ENCODE peak calls at places on chromosomes 2 and 18, in ten cellular contexts. V is stimulated activated CD4-positive, alpha-beta T cell treated with anti-CD3 and anti-CD28 coated beads, Interleukin-4, amount 100 ng/mL, for 1 hour; C is effector CD4-positive, alpha-beta T cell; U is AG04450; K is DMS153; G is fibroblast of the conjunctiva; I is NK-92 treated with Interleukin-12 subunit alpha and Interleukin-12 subunit beta, amount 100 ng/mL, for 24 hours; X is HuH-7.5; H is GM04504; Z is substantia nigra. E is an unnamed sample.

GRCh38 chr18:13494879-13495465 is 231.4 kb downstream of the FAM210A start:
- DNase-seq in I (no peak), X (no peak), Z (no peak), U (no peak), G (no peak), C (no peak), K (no peak), H (no peak), V (no peak), E (peak)

GRCh38 chr2:22253171-22253570 is 1129.4 kb downstream of the TDRD15 start:
- DNase-seq in U (no peak), H (no peak), V (no peak), G (no peak), I (no peak), C (no peak), K (no peak), X (no peak), Z (no peak), E (no peak)

GRCh38 chr2:5954509-5954908 is 262.3 kb downstream of the SOX11 start:
- DNase-seq in X (no peak), H (no peak), U (no peak), K (no peak), I (no peak), Z (no peak), C (no peak), G (no peak), V (no peak), E (no peak)

GRCh38 chr2:16037808-16038457 is 97.6 kb downstream of the MYCN start:
- DNase-seq in X (no peak), U (no peak), V (no peak), K (no peak), H (no peak), I (no peak), Z (no peak), C (no peak), G (no peak), E (no peak)

GRCh38 chr18:6624271-6624670 is 105.2 kb upstream of the ARHGAP28 start:
- DNase-seq in K (no peak), G (peak), C (no peak), Z (no peak), X (no peak), I (no peak), V (no peak), U (no peak), H (peak), E (no peak)

GRCh38 chr2:238025741-238026360 is 35.0 kb upstream of the SCLY start:
- DNase-seq in U (no peak), K (no peak), H (no peak), Z (no peak), X (no peak), C (no peak), G (no peak), I (no peak), V (no peak), E (no peak)

GRCh38 chr2:149100739-149101699 is 62.5 kb downstream of the LYPD6B start:
- DNase-seq in G (no peak), X (no peak), H (peak), K (no peak), I (no peak), Z (no peak), U (no peak), C (no peak), V (no peak), E (no peak)

GRCh38 chr2:214649440-214650205 is 159.9 kb downstream of the BARD1 start:
- DNase-seq in H (peak), Z (no peak), V (no peak), U (no peak), G (peak), X (no peak), C (no peak), I (no peak), K (no peak), E (no peak)

GRCh38 chr2:151827564-151828142 is 568 bp downstream of the ARL5A start:
- DNase-seq in G (no peak), Z (no peak), K (no peak), U (no peak), C (no peak), H (no peak), X (peak), I (peak), V (peak), E (peak)

GRCh38 chr2:134230885-134231284 is 23.0 kb upstream of the MGAT5 start:
- DNase-seq in V (no peak), C (no peak), I (no peak), G (no peak), X (no peak), U (no peak), Z (no peak), K (no peak), H (no peak), E (no peak)

GRCh38 chr2:137049518-137049917 is 284.2 kb downstream of the THSD7B start:
- DNase-seq in U (no peak), G (no peak), X (no peak), V (no peak), K (no peak), Z (no peak), C (no peak), H (no peak), I (no peak), E (no peak)

GRCh38 chr2:237320801-237321563 is 93.0 kb downstream of the COL6A3 start:
- DNase-seq in X (no peak), Z (no peak), I (no peak), K (no peak), C (no peak), V (no peak), H (no peak), U (no peak), G (no peak), E (peak)

GRCh38 chr2:142824756-142825155 is 52.7 kb upstream of the KYNU start:
- DNase-seq in Z (no peak), U (no peak), X (no peak), K (no peak), V (no peak), I (no peak), C (no peak), H (no peak), G (no peak), E (no peak)

GRCh38 chr2:10634495-10634894 is 55.3 kb downstream of the NOL10 start:
- DNase-seq in X (no peak), V (no peak), Z (no peak), K (no peak), I (no peak), H (no peak), C (no peak), U (no peak), G (no peak), E (no peak)

GRCh38 chr18:74797577-74798151 is 200.0 kb downstream of the ZNF407 start:
- DNase-seq in Z (no peak), I (no peak), C (no peak), V (no peak), X (no peak), U (no peak), K (no peak), G (no peak), H (no peak), E (no peak)

GRCh38 chr18:74489631-74490030 is 6.5 kb upstream of the CNDP2 start:
- DNase-seq in I (no peak), X (no peak), G (no peak), C (no peak), H (no peak), Z (no peak), K (no peak), U (peak), V (no peak), E (no peak)

GRCh38 chr2:176146101-176146500 is 5.2 kb upstream of the HOXD4 start:
- DNase-seq in I (no peak), H (no peak), U (no peak), Z (no peak), G (no peak), V (no peak), K (no peak), X (no peak), C (no peak), E (no peak)

GRCh38 chr2:52861606-52862005 is 906.0 kb upstream of the CHAC2 start:
- DNase-seq in U (no peak), I (no peak), X (no peak), K (no peak), H (no peak), C (no peak), V (no peak), G (no peak), Z (no peak), E (no peak)

GRCh38 chr2:144516981-144517824 is 2.7 kb downstream of the ZEB2 start:
- DNase-seq in I (peak), U (peak), V (peak), K (peak), H (peak), G (peak), X (peak), Z (no peak), C (peak), E (peak)

GRCh38 chr2:8570637-8571036 is 111.2 kb upstream of the ID2 start:
- DNase-seq in G (no peak), X (no peak), I (no peak), C (no peak), K (no peak), V (no peak), H (no peak), U (no peak), Z (no peak), E (peak)

GRCh38 chr2:45992746-45993475 is 304.3 kb upstream of the EPAS1 start:
- DNase-seq in U (no peak), G (no peak), Z (no peak), C (no peak), I (no peak), V (no peak), X (no peak), H (no peak), K (no peak), E (no peak)

GRCh38 chr2:181041661-181042060 is 61.3 kb downstream of the UBE2E3 start:
- DNase-seq in V (no peak), U (no peak), G (no peak), I (no peak), Z (no peak), H (no peak), X (no peak), K (no peak), C (no peak), E (no peak)

GRCh38 chr2:203533696-203534471 is 1.2 kb downstream of the RAPH1 start:
- DNase-seq in V (no peak), G (peak), C (no peak), H (peak), Z (no peak), U (peak), I (no peak), X (no peak), K (no peak), E (no peak)

GRCh38 chr18:62486290-62486964 is 36.4 kb upstream of the ZCCHC2 start:
- DNase-seq in U (no peak), V (no peak), C (no peak), I (no peak), Z (no peak), K (peak), X (no peak), G (no peak), H (no peak), E (no peak)

GRCh38 chr18:44732604-44733003 is 51.9 kb downstream of the SETBP1 start:
- DNase-seq in X (no peak), K (peak), G (no peak), H (no peak), Z (no peak), I (no peak), C (no peak), V (no peak), U (no peak), E (no peak)

GRCh38 chr2:64404002-64404731 is 49.8 kb upstream of the LGALSL start:
- DNase-seq in C (no peak), U (no peak), K (peak), V (no peak), H (no peak), X (peak), G (peak), I (no peak), Z (peak), E (peak)